ENCODE peak calls at places on chromosomes 13 and 19, in nine cellular contexts. D, N, T, M, X, O, G, F and S are unnamed samples.

GRCh38 chr13:19864018-19864338 is 529 bp upstream of the ZMYM5 start:
- DNase-seq in D (peak), N (peak), T (peak), M (no peak), X (no peak), O (no peak), G (peak), F (peak), S (peak)

GRCh38 chr19:16375936-16376185 is 51.2 kb downstream of the KLF2 start:
- DNase-seq in D (no peak), N (no peak), T (no peak), M (no peak), X (no peak), O (no peak), G (no peak), F (no peak), S (no peak)

GRCh38 chr19:3073159-3073563 is 10.9 kb upstream of the TLE5 start:
- DNase-seq in D (no peak), N (peak), T (no peak), M (no peak), X (no peak), O (no peak), G (peak), F (no peak), S (no peak)

GRCh38 chr13:50370303-50370950 is 355.2 kb downstream of the KCNRG start:
- DNase-seq in D (no peak), N (no peak), T (peak), M (no peak), X (no peak), O (peak), G (peak), F (no peak), S (no peak)

GRCh38 chr19:23896912-23897311 is 17.8 kb upstream of the ZNF726 start:
- DNase-seq in D (no peak), N (no peak), T (no peak), M (no peak), X (no peak), O (no peak), G (no peak), F (no peak), S (no peak)

GRCh38 chr13:108609353-108609752 is 20.1 kb upstream of the MYO16 start:
- DNase-seq in D (no peak), N (no peak), T (no peak), M (no peak), X (peak), O (no peak), G (peak), F (no peak), S (no peak)

GRCh38 chr19:27674701-27675100 is 1538.2 kb downstream of the UQCRFS1 start:
- DNase-seq in D (peak), N (no peak), T (no peak), M (no peak), X (no peak), O (no peak), G (no peak), F (peak), S (no peak)

GRCh38 chr13:39918837-39919236 is 263.4 kb downstream of the COG6 start:
- DNase-seq in D (no peak), N (no peak), T (no peak), M (no peak), X (no peak), O (no peak), G (peak), F (no peak), S (no peak)

GRCh38 chr13:83881031-83881727 is 1.1 kb downstream of the SLITRK1 start:
- DNase-seq in D (no peak), N (no peak), T (no peak), M (no peak), X (no peak), O (no peak), G (no peak), F (no peak), S (no peak)

GRCh38 chr19:29687244-29687896 is 22.1 kb downstream of the PLEKHF1 start:
- DNase-seq in D (no peak), N (peak), T (no peak), M (peak), X (no peak), O (no peak), G (peak), F (no peak), S (peak)

GRCh38 chr13:73210218-73210883 is 151.5 kb downstream of the KLF5 start:
- DNase-seq in D (no peak), N (no peak), T (no peak), M (no peak), X (no peak), O (no peak), G (no peak), F (no peak), S (no peak)

GRCh38 chr13:99179460-99179859 is 21.2 kb upstream of the UBAC2 start:
- DNase-seq in D (no peak), N (no peak), T (peak), M (no peak), X (no peak), O (no peak), G (no peak), F (no peak), S (no peak)

DNA sequence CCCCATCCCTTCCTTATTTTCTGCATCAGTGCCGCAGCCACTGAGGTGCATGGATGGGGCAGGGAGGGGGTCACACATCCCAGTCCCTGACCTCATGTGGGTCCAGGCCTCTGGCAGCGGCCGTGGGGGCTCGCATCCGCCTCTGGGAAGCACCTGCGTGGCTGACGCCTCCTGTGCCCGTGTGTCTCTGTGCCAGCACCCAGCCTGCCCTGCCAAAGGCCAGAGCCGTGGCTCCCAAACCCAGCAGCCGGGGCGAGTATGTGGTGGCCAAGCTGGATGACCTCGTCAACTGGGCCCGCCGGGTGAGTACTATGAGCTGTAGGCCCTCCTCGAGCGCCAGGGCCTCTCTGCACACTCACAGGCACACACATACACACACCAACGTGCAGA is 4.9 kb downstream of the NDUFS7 start:
- DNase-seq in D (no peak), N (no peak), T (no peak), M (no peak), X (no peak), O (no peak), G (no peak), F (no peak), S (no peak)
- H3K4me3 ChIP-seq in D (no peak), N (no peak), T (no peak), M (no peak), X (no peak), O (no peak), G (no peak), F (no peak), S (no peak)

DNA sequence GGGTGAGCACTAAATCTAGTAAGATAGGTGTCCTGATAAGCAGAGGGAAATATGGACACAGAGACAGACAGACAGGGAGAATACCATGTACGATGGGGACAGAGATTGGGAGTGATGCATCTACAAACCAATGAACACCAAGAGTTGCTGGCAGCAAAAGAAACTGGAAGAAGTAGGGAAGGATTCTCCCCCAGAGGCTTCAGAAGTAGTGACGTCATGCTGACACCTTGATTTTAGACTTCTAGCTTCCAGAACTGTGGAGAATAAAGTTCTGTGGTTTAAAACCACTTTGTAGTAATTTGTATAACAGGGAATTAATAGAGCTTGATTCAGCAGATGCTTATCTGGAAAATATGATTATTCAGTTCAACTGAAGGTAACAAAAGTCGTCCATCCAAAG is 66.1 kb downstream of the SLC10A2 start:
- DNase-seq in D (no peak), N (no peak), T (no peak), M (no peak), X (no peak), O (no peak), G (no peak), F (no peak), S (no peak)
- TF ChIP-seq CTCF in D (no peak), N (no peak), T (no peak), M (no peak), X (no peak), O (no peak), G (no peak), F (no peak), S (no peak)

GRCh38 chr13:29975287-29975686 is 124.9 kb upstream of the UBL3 start:
- DNase-seq in D (no peak), N (no peak), T (no peak), M (no peak), X (no peak), O (no peak), G (no peak), F (no peak), S (no peak)
- TF ChIP-seq POLR2A in D (no peak), N (no peak), T (no peak), M (no peak), X (no peak), O (no peak), G (no peak), F (no peak), S (no peak)

DNA sequence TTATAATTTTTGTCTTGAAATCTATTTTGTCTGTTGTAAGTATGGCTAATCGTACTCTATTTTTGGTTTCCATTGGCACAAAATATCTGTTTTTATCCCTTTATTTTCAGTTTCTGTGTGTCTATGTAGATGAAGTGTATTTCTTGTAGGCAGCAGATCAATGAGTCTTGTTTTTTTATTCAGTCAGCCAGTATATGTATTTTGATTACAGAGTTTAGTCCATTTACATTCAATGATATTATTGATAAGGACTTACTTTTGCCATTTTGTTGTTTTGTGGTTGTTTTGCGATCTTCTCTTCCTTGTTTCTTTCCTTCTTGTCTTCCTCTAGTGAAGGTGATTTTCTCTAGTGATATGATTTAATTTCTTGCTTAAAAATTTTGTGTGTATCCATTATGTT is 336.3 kb upstream of the SPRY2 start:
- DNase-seq in D (no peak), N (no peak), T (no peak), M (no peak), X (no peak), O (no peak), G (no peak), F (no peak), S (no peak)
- H3K4me3 ChIP-seq in D (no peak), N (no peak), T (no peak), M (no peak), X (no peak), O (no peak), G (no peak), F (no peak), S (no peak)

GRCh38 chr13:110431425-110431824 is 124.3 kb downstream of the COL4A2 start:
- DNase-seq in D (no peak), N (no peak), T (no peak), M (no peak), X (no peak), O (no peak), G (no peak), F (no peak), S (no peak)

GRCh38 chr13:110432522-110432921 is 125.4 kb downstream of the COL4A2 start:
- DNase-seq in D (no peak), N (no peak), T (no peak), M (no peak), X (no peak), O (no peak), G (no peak), F (no peak), S (no peak)

GRCh38 chr13:110431851-110432294 is 124.8 kb downstream of the COL4A2 start:
- DNase-seq in D (no peak), N (no peak), T (no peak), M (no peak), X (no peak), O (no peak), G (no peak), F (no peak), S (no peak)

GRCh38 chr13:110433014-110433413 is 125.9 kb downstream of the COL4A2 start:
- DNase-seq in D (no peak), N (no peak), T (no peak), M (no peak), X (no peak), O (no peak), G (no peak), F (no peak), S (peak)

DNA sequence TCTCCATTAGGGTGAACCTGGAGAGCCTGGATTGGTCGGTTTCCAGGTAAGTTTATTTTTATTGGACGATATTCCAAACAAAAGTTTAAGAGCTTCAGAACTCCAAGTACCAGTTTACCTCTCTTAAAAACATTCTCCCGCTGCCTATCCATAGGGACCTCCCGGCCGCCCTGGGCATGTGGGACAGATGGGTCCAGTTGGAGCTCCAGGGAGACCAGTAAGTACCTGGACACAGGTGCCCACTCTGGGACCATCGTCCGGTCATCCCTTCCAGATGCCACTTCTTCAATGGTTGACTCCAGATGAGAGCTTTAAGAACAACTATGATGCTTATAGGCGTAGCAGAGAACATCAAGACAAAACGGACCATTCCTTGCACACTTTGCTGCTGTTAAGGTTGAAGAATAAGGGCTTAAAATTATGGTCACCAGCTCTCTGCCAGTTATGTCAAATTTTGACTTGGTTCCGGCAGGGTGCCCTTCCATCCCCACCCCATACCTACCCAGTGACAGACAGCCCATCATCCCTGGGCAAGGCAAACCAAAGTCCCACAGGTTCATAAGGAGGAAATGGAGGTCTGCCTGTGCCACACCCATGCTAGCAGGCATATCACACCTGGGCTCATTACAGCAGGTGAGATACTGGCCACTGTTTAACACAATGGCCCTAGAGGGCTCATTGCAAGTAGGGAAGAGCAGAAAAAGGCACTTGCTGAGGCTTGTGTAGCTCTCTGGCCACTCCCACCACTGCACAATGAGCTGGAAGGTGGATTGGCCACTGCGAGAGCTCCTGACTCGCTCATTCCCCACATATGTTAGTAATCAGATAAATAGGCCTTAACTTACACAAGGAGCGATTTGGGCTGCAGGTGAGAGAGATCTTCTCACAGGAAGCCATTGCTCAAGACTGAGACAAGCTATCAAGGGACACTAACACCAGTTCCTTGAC is 123.6 kb downstream of the COL4A2 start:
- DNase-seq in D (no peak), N (no peak), T (no peak), M (no peak), X (no peak), O (no peak), G (no peak), F (no peak), S (peak)
- TF ChIP-seq CTCF in D (no peak), N (no peak), T (no peak), M (no peak), X (no peak), O (no peak), G (no peak), F (no peak), S (no peak)